ENCODE peak calls at places on chromosomes 12 and 14, in four cellular contexts. P is dorsolateral prefrontal cortex, X is tibial artery, C is GM12878. F is an unnamed sample.

GRCh38 chr12:101839324-101840283 is 8.8 kb upstream of the GNPTAB start:
- DNase-seq in P (peak; percentile 56), C (no peak), X (peak; percentile 69), F (no peak)

GRCh38 chr14:71597289-71597920 is 334.8 kb upstream of the RGS6 start:
- DNase-seq in C (no peak), P (no peak), X (no peak), F (no peak)

GRCh38 chr12:91978143-91978542 is 167.5 kb downstream of the BTG1 start:
- DNase-seq in C (no peak), X (no peak), P (no peak), F (no peak)

GRCh38 chr12:104360988-104361707 is 57.6 kb downstream of the EID3 start:
- DNase-seq in C (no peak), P (no peak), X (no peak), F (no peak)

GRCh38 chr12:120874547-120875245 is 29.5 kb downstream of the SPPL3 start:
- DNase-seq in P (peak; percentile 49), X (no peak), C (no peak), F (no peak)

GRCh38 chr12:32698285-32698684 is 19.2 kb downstream of the DNM1L start:
- DNase-seq in C (no peak), X (no peak), P (no peak), F (no peak)

GRCh38 chr12:102756564-102756963 is 160.5 kb downstream of the PAH start:
- DNase-seq in C (no peak), P (no peak), X (peak; percentile 66), F (no peak)

GRCh38 chr12:5592313-5592712 is 160.4 kb downstream of the NTF3 start:
- DNase-seq in P (no peak), C (no peak), X (no peak), F (no peak)

GRCh38 chr12:96091833-96092232 is 56.4 kb upstream of the LTA4H start:
- DNase-seq in P (no peak), X (no peak), C (no peak), F (no peak)

GRCh38 chr12:74412607-74413230 is 124.9 kb upstream of the ATXN7L3B start:
- DNase-seq in C (no peak), P (no peak), X (no peak), F (no peak)

GRCh38 chr14:106586098-106586704 is 1059.8 kb downstream of the TMEM121 start:
- DNase-seq in P (no peak), C (no peak), X (no peak), F (peak; percentile 58)

GRCh38 chr14:52856139-52856538 is 64.7 kb upstream of the GNPNAT1 start:
- DNase-seq in P (no peak), C (no peak), X (no peak), F (no peak)

GRCh38 chr14:22344673-22345072 is 244.4 kb downstream of the DAD1 start:
- DNase-seq in X (no peak), P (no peak), C (no peak), F (no peak)

GRCh38 chr12:98939350-98939749 is 294.3 kb downstream of the APAF1 start:
- DNase-seq in C (no peak), P (peak; percentile 35), X (no peak), F (no peak)

GRCh38 chr12:95265765-95266164 is 48.2 kb downstream of the VEZT start:
- DNase-seq in X (no peak), P (no peak), C (no peak), F (no peak)

GRCh38 chr12:122830517-122831214 is 4.6 kb upstream of the HIP1R start:
- DNase-seq in C (no peak), X (no peak), P (no peak), F (no peak)

GRCh38 chr12:62813031-62813829 is 121.7 kb downstream of the PPM1H start:
- DNase-seq in C (no peak), P (peak; percentile 68), X (peak; percentile 75), F (peak; percentile 80)

GRCh38 chr14:102370305-102370809 is 7.6 kb downstream of the TECPR2 start:
- DNase-seq in C (no peak), X (no peak), P (no peak), F (peak; percentile 53)

GRCh38 chr12:64824500-64825142 is at the start of gene TBC1D30:
- DNase-seq in X (no peak), C (no peak), P (peak; percentile 65), F (peak; percentile 51)

GRCh38 chr12:108495054-108495453 is 20.0 kb upstream of the FICD start:
- DNase-seq in P (no peak), X (no peak), C (no peak), F (no peak)

GRCh38 chr12:117640511-117640910 is 279.1 kb upstream of the NOS1 start:
- DNase-seq in P (no peak), C (no peak), X (no peak), F (no peak)

GRCh38 chr12:117662620-117663395 is 301.4 kb upstream of the NOS1 start:
- DNase-seq in P (no peak), C (no peak), X (no peak), F (no peak)

GRCh38 chr14:34749408-34749807 is 35.0 kb upstream of the CFL2 start:
- DNase-seq in P (no peak), C (no peak), X (no peak), F (no peak)

GRCh38 chr12:63086149-63086915 is 64.7 kb downstream of the AVPR1A start:
- DNase-seq in P (no peak), X (no peak), C (no peak), F (no peak)

GRCh38 chr14:34379809-34380147 is 82.3 kb downstream of the SPTSSA start:
- DNase-seq in P (no peak), X (no peak), C (no peak), F (no peak)

DNA sequence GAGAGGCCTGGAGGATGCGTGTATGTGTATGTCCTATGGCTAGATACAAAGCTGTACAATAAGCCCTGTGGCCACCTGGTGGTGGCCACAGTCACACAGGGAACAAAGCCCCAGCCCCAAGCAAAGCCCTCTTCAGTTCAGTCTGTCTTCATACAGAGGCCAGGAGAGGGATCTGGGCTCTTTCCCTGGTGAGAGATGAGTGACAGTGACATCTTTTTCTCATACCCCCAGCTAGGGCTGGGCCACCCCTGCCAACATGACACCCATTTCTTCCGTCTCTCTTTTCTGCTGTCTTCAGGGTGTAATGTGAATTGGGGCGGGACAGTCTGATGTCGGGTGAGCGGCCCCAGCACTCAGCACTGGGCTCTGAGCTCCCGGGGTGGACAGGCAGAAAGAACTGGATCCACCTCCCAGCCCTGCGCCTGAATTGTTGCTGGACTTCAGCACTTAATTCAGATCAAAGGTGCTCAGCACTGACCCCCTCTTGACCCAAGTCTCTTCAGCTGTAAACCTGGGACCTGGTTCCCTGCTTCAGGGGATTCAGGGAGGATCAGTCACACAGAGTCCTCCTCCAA is 59.8 kb downstream of the SERPINA3 start:
- DNase-seq in C (no peak), X (no peak), P (no peak), F (no peak)
- TF ChIP-seq CTCF in C (no peak), X (no peak), P (no peak), F (peak; percentile 13)

DNA sequence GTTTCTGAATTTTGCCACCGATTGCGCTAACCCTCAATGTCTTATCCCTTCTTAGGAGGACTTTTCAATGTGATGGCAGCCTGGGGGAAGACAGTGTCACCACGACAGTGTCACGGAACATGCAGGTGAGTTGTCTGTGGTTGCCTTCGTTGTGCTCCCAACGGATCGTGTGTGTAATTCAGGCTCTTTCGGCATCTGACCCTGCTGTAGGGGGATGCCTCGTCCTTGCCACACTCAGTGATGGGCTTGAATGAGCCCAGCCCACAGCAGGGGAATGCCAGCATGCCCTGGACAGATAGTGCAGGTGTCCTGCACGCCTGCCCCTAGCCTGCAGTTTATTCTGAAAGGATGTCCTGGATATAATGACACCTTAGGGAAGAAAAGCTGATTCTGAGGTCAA is 123.8 kb upstream of the RTL1 start:
- DNase-seq in X (peak; percentile 40), P (no peak), C (no peak), F (no peak)
- H3K27me3 ChIP-seq in X (no peaks in the 10 kb centered on the region), P (no peaks in the 10 kb centered on the region), C (no peaks in the 10 kb centered on the region), F (no peaks in the 10 kb centered on the region)

GRCh38 chr12:7373226-7373625 is 69.4 kb downstream of the ACSM4 start:
- DNase-seq in C (no peak), X (no peak), P (peak; percentile 68), F (no peak)

GRCh38 chr12:7375145-7375543 is 68.8 kb downstream of the CD163L1 start:
- DNase-seq in X (no peak), P (no peak), C (no peak), F (no peak)

GRCh38 chr12:7376196-7376595 is 67.8 kb downstream of the CD163L1 start:
- DNase-seq in P (no peak), X (no peak), C (no peak), F (no peak)

GRCh38 chr12:7369274-7369729 is 65.4 kb downstream of the ACSM4 start:
- DNase-seq in X (no peak), P (no peak), C (peak; percentile 33), F (peak; percentile 45)

GRCh38 chr12:7374423-7375144 is 69.4 kb downstream of the CD163L1 start:
- DNase-seq in C (no peak), P (no peak), X (no peak), F (peak; percentile 61)
- TF ChIP-seq CTCF in C (peak; percentile 55), P (peak; percentile 34), X (no peak), F (peak; percentile 48)

GRCh38 chr12:130163461-130164215 is 1.4 kb downstream of the FZD10 start:
- DNase-seq in P (no peak), C (no peak), X (peak; percentile 63), F (no peak)

GRCh38 chr12:130166306-130166705 is 4.0 kb downstream of the FZD10 start:
- DNase-seq in X (no peak), P (no peak), C (no peak), F (no peak)

GRCh38 chr12:130164216-130164542 is 1.9 kb downstream of the FZD10 start:
- DNase-seq in C (no peak), X (peak; percentile 27), P (no peak), F (no peak)

GRCh38 chr12:130162771-130163460 is 652 bp downstream of the FZD10 start:
- DNase-seq in P (no peak), C (no peak), X (peak; percentile 63), F (no peak)

GRCh38 chr12:130164931-130165330 is 2.7 kb downstream of the FZD10 start:
- DNase-seq in X (peak; percentile 21), P (no peak), C (no peak), F (no peak)
- H3K27me3 ChIP-seq in X (peaks cover 69% of the 10 kb centered on the region), P (peaks cover 66% of the 10 kb centered on the region), C (no peaks in the 10 kb centered on the region), F (peaks cover 75% of the 10 kb centered on the region)

DNA sequence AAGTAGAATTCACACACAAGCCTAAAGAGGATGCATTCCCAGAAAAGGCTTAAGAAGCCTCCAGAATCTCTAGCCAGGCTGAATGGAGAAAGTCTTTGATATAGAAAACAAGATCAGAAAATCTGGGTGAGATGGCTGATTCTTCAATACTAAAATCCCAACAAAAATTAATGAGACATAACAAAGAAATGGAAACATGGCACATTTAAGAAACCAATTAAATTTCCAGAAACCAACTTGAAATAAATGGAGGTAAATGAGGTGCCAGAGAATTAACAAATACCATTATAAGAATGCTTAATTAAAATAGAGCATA is 51.9 kb downstream of the CPSF6 start:
- DNase-seq in C (no peak), P (no peak), X (no peak), F (no peak)
- TF ChIP-seq CTCF in C (no peak), P (no peak), X (no peak), F (no peak)

GRCh38 chr12:49964849-49965624 is 3.4 kb downstream of the AQP5 start:
- DNase-seq in X (no peak), C (no peak), P (no peak), F (no peak)

GRCh38 chr12:49961111-49961922 is at the start of gene AQP5:
- DNase-seq in X (no peak), C (no peak), P (no peak), F (no peak)

GRCh38 chr12:49963976-49964815 is 2.5 kb downstream of the AQP5 start:
- DNase-seq in C (no peak), X (no peak), P (no peak), F (no peak)

GRCh38 chr12:49961993-49962764 is 507 bp downstream of the AQP5 start:
- DNase-seq in C (no peak), P (no peak), X (no peak), F (no peak)

GRCh38 chr12:49962861-49963765 is 1.4 kb downstream of the AQP5 start:
- DNase-seq in P (peak; percentile 45), X (peak; percentile 74), C (no peak), F (peak; percentile 84)
- H3K27me3 ChIP-seq in P (peaks cover 4% of the 10 kb centered on the region), X (peaks cover 76% of the 10 kb centered on the region), C (peaks cover 7% of the 10 kb centered on the region), F (peaks cover 44% of the 10 kb centered on the region)